ENCODE peak calls at places on chromosomes 2 and 18, in seven cellular contexts. R is colonic mucosa; D is mammary epithelial cell; O is GM06990; E is iPS DF 6.9; S is astrocyte; Q is CD8-positive, alpha-beta T cell. Z is an unnamed sample.

GRCh38 chr2:179031731-179032408 is 18.1 kb downstream of the CCDC141 start:
- DNase-seq in R (no peak), D (peak; percentile 31), O (peak; percentile 78), E (no peak), S (no peak), Q (peak; percentile 11), Z (peak; percentile 84)

GRCh38 chr2:220708366-220708765 is 863.7 kb downstream of the EPHA4 start:
- DNase-seq in R (no peak), D (peak; percentile 13), O (no peak), E (no peak), S (peak; percentile 98), Q (no peak), Z (peak; percentile 57)

GRCh38 chr2:44136186-44136585 is 32.5 kb upstream of the PPM1B start:
- DNase-seq in R (no peak), D (peak; percentile 25), O (no peak), E (no peak), S (peak; percentile 80), Q (no peak), Z (peak; percentile 37)

GRCh38 chr2:24548058-24548457 is 57.0 kb downstream of the NCOA1 start:
- DNase-seq in R (no peak), D (no peak), O (no peak), E (no peak), S (no peak), Q (no peak), Z (no peak)

GRCh38 chr18:41058351-41059125 is 896.5 kb upstream of the PIK3C3 start:
- DNase-seq in R (no peak), D (no peak), O (no peak), E (no peak), S (peak; percentile 65), Q (no peak), Z (peak; percentile 36)

GRCh38 chr2:96811916-96812315 is 4.2 kb upstream of the CNNM3 start:
- DNase-seq in R (no peak), D (no peak), O (no peak), E (no peak), S (peak; percentile 9), Q (no peak), Z (no peak)

GRCh38 chr2:108570416-108570815 is 36.1 kb downstream of the LIMS1 start:
- DNase-seq in R (no peak), D (no peak), O (no peak), E (no peak), S (peak; percentile 90), Q (no peak), Z (no peak)

GRCh38 chr2:216548901-216549321 is 50.3 kb downstream of the RPL37A start:
- DNase-seq in R (no peak), D (no peak), O (no peak), E (no peak), S (no peak), Q (no peak), Z (no peak)

GRCh38 chr2:18423636-18424035 is 136.8 kb downstream of the RDH14 start:
- DNase-seq in R (no peak), D (no peak), O (no peak), E (no peak), S (no peak), Q (no peak), Z (no peak)

GRCh38 chr2:54520687-54521086 is 64.6 kb downstream of the SPTBN1 start:
- DNase-seq in R (no peak), D (peak; percentile 86), O (no peak), E (no peak), S (peak; percentile 97), Q (no peak), Z (peak; percentile 95)

DNA sequence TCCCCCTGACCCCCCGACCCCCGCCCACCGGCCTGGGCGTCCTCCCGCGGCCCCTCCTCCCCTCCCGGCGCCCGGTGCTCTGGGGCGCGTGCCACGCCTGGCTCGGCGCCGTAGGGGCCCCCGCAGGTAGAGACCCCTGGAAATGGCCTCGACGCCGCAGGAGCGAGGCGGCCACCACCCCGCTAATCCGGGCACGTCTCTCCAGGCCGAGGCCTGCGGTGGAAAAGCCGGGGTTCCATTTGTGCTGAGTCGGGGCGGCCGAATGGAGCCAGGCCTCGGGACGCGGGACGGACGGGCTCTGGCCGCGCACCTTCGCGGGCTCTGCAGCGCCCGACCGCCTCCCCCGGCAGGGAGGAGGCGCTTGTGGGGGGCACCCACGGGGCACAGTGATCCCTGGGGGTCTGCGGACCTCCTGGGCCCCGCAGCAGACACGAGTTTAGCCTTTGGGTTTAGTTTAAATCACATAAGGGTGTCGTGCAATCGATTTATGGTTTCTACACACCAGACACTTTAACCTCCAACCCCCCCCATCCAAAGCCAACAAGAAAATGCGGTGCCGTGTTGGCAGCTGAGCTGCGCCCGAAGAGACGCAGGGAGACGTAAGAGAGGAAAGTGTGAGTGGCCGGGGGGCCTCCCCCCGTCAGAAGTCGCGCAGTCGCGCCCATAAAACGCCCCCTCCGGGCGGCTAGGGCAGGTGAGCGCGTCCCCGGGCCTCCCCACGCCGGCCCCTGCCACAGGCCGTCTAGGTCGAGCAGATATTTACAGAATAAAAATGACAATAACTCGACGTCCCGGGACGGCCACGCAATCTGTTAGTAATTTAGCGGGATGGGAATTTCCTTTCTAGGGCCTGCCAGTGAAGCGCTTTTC is 1.1 kb upstream of the NFATC1 start:
- DNase-seq in R (no peak), D (no peak), O (no peak), E (no peak), S (peak; percentile 36), Q (peak; percentile 63), Z (no peak)
- H3K27me3 ChIP-seq in R (peaks cover 54% of the 10 kb centered on the region), D (peaks cover 13% of the 10 kb centered on the region), O (no peaks in the 10 kb centered on the region), E (peaks cover 51% of the 10 kb centered on the region), S (peaks cover 48% of the 10 kb centered on the region), Q (no peaks in the 10 kb centered on the region), Z (peaks cover 9% of the 10 kb centered on the region)

GRCh38 chr2:230658877-230659652 is 53.6 kb upstream of the CAB39 start:
- DNase-seq in R (no peak), D (no peak), O (peak; percentile 86), E (no peak), S (no peak), Q (peak; percentile 20), Z (no peak)

GRCh38 chr2:230658577-230658876 is 54.1 kb upstream of the CAB39 start:
- DNase-seq in R (no peak), D (no peak), O (no peak), E (no peak), S (no peak), Q (no peak), Z (no peak)

GRCh38 chr2:230657462-230657861 is 55.2 kb upstream of the CAB39 start:
- DNase-seq in R (no peak), D (no peak), O (peak; percentile 35), E (no peak), S (no peak), Q (no peak), Z (no peak)

GRCh38 chr2:230660294-230661060 is 52.2 kb upstream of the CAB39 start:
- DNase-seq in R (peak; percentile 53), D (no peak), O (peak; percentile 70), E (no peak), S (no peak), Q (peak; percentile 26), Z (no peak)

DNA sequence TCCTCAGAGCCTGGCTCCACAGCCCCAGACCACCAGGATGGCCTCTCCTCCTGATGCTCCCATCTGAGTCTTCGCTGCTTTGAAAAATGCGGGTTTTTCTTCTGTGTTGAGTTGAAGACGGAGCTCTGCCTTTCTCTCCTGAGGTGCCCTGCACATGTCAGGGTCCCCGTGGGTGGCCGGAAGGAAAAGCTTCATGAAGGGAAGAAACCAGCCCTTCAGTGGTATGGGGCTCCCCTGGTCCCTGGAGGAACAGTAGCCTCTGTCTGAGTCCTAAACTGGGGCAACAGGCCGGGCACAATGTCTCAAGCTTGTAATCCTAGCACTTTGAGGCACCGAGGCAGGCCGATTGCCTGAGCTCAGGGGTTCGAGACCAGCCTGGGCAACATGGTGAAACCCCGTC is 54.7 kb upstream of the CAB39 start:
- DNase-seq in R (no peak), D (no peak), O (no peak), E (no peak), S (no peak), Q (no peak), Z (no peak)
- H3K4me3 ChIP-seq in R (no peak overlapping the region), D (no peak overlapping the region), O (peak overlapping the region; percentile 56), E (no peak overlapping the region), S (no peak overlapping the region), Q (no peak overlapping the region), Z (no peak overlapping the region)

GRCh38 chr18:37561986-37562385 is 3.6 kb downstream of the CELF4 start:
- DNase-seq in R (no peak), D (no peak), O (no peak), E (no peak), S (no peak), Q (no peak), Z (no peak)

GRCh38 chr18:37553633-37554398 is 11.8 kb downstream of the CELF4 start:
- DNase-seq in R (no peak), D (no peak), O (no peak), E (no peak), S (no peak), Q (no peak), Z (no peak)

GRCh38 chr18:37554399-37554787 is 11.2 kb downstream of the CELF4 start:
- DNase-seq in R (no peak), D (no peak), O (no peak), E (peak; percentile 70), S (no peak), Q (no peak), Z (no peak)

GRCh38 chr18:37563810-37564511 is 1.6 kb downstream of the CELF4 start:
- DNase-seq in R (no peak), D (no peak), O (no peak), E (no peak), S (no peak), Q (no peak), Z (no peak)

DNA sequence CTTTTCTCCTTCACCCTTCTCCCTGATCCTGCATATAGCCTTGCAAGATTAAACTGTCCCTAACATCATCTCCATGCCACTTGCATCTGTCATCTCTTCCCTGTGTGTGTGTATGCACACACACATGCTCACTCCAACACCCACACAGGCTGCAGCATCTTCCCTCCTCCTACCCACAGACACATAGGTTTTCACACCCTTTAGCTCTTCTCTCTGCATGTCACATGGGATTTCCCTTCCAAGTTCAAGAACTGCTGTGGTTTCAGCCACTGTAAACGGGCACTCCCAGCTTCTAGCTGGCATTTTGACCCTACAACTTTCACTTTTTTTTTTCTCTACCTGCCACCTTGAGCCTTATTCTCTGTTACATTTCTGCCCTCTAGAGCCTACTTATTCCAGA is 6.4 kb downstream of the CELF4 start:
- DNase-seq in R (no peak), D (no peak), O (no peak), E (no peak), S (no peak), Q (no peak), Z (no peak)
- H3K27me3 ChIP-seq in R (no peaks in the 10 kb centered on the region), D (peaks cover 6% of the 10 kb centered on the region), O (no peaks in the 10 kb centered on the region), E (peaks cover 10% of the 10 kb centered on the region), S (peaks cover 3% of the 10 kb centered on the region), Q (peaks cover 9% of the 10 kb centered on the region), Z (peaks cover 4% of the 10 kb centered on the region)

GRCh38 chr2:130729311-130730299 is 735 bp downstream of the GPR148 start:
- DNase-seq in R (no peak), D (no peak), O (no peak), E (no peak), S (no peak), Q (no peak), Z (no peak)

GRCh38 chr2:130726614-130727180 is 2.2 kb upstream of the GPR148 start:
- DNase-seq in R (no peak), D (no peak), O (no peak), E (no peak), S (no peak), Q (no peak), Z (no peak)

GRCh38 chr2:130727286-130727924 is 1.5 kb upstream of the GPR148 start:
- DNase-seq in R (peak; percentile 90), D (peak; percentile 73), O (peak; percentile 88), E (peak; percentile 64), S (peak; percentile 48), Q (peak; percentile 90), Z (peak; percentile 7)

GRCh38 chr2:130728549-130729310 is at the start of gene GPR148:
- DNase-seq in R (no peak), D (no peak), O (no peak), E (no peak), S (no peak), Q (no peak), Z (no peak)

GRCh38 chr2:130728007-130728454 is 839 bp upstream of the GPR148 start:
- DNase-seq in R (peak; percentile 31), D (no peak), O (no peak), E (no peak), S (peak; percentile 3), Q (peak; percentile 30), Z (no peak)
- H3K4me3 ChIP-seq in R (peak overlapping the region; percentile 33), D (peak overlapping the region; percentile 63), O (peak overlapping the region; percentile 36), E (peak overlapping the region; percentile 67), S (peak overlapping the region; percentile 76), Q (peak overlapping the region; percentile 72), Z (peak overlapping the region; percentile 62)